ENCODE peak calls at places on chromosomes 3 and 15, in six cellular contexts. N is PC-3, K is neural crest cell, Q is HFF-Myc, G is fibroblast of pulmonary artery, B is colonic mucosa. L is an unnamed sample.

GRCh38 chr3:10729439-10729838 is 86.6 kb upstream of the SLC6A11 start:
- DNase-seq in N (no peak), K (no peak), Q (no peak), G (no peak), B (no peak), L (no peak)

GRCh38 chr3:156723182-156723619 is 48.8 kb downstream of the TIPARP start:
- DNase-seq in N (no peak), K (no peak), Q (no peak), G (no peak), B (no peak), L (no peak)

GRCh38 chr3:143171141-143171651 is 51.6 kb downstream of the CHST2 start:
- DNase-seq in N (no peak), K (no peak), Q (no peak), G (peak), B (no peak), L (no peak)

GRCh38 chr15:33021806-33022389 is 172.6 kb downstream of the FMN1 start:
- DNase-seq in N (peak), K (no peak), Q (peak), G (peak), B (peak), L (peak)

GRCh38 chr3:168155207-168155785 is 59.6 kb upstream of the GOLIM4 start:
- DNase-seq in N (no peak), K (no peak), Q (no peak), G (no peak), B (no peak), L (no peak)

GRCh38 chr3:132083583-132084372 is 49.0 kb upstream of the CPNE4 start:
- DNase-seq in N (peak), K (no peak), Q (no peak), G (peak), B (no peak), L (no peak)

GRCh38 chr15:68719676-68720075 is 101.0 kb downstream of the ANP32A start:
- DNase-seq in N (no peak), K (no peak), Q (no peak), G (no peak), B (no peak), L (no peak)

GRCh38 chr15:77468896-77469295 is 48.2 kb downstream of the HMG20A start:
- DNase-seq in N (no peak), K (no peak), Q (no peak), G (no peak), B (no peak), L (no peak)

GRCh38 chr15:70195808-70196304 is 98.1 kb upstream of the TLE3 start:
- DNase-seq in N (peak), K (no peak), Q (peak), G (peak), B (peak), L (no peak)

GRCh38 chr3:18135083-18135814 is 289.9 kb downstream of the SATB1 start:
- DNase-seq in N (no peak), K (no peak), Q (no peak), G (peak), B (no peak), L (no peak)

GRCh38 chr15:88375234-88375926 is 91.8 kb downstream of the MRPL46 start:
- DNase-seq in N (no peak), K (no peak), Q (peak), G (peak), B (no peak), L (no peak)

GRCh38 chr15:62822228-62822627 is 220.3 kb upstream of the TPM1 start:
- DNase-seq in N (no peak), K (no peak), Q (no peak), G (no peak), B (peak), L (no peak)

GRCh38 chr3:152271465-152272035 is 2.8 kb downstream of the MBNL1 start:
- DNase-seq in N (no peak), K (no peak), Q (no peak), G (no peak), B (no peak), L (no peak)

GRCh38 chr3:190301591-190301990 is 20.7 kb downstream of the CLDN1 start:
- DNase-seq in N (peak), K (no peak), Q (no peak), G (no peak), B (no peak), L (no peak)

GRCh38 chr15:70236306-70237103 is 138.8 kb upstream of the TLE3 start:
- DNase-seq in N (peak), K (no peak), Q (peak), G (peak), B (no peak), L (no peak)

GRCh38 chr3:30511524-30512278 is 94.7 kb upstream of the TGFBR2 start:
- DNase-seq in N (peak), K (no peak), Q (peak), G (peak), B (no peak), L (no peak)

GRCh38 chr3:193975072-193975535 is 160.8 kb upstream of the HES1 start:
- DNase-seq in N (no peak), K (no peak), Q (no peak), G (no peak), B (no peak), L (peak)

GRCh38 chr3:196639517-196640500 is at the start of gene NRROS:
- DNase-seq in N (no peak), K (no peak), Q (no peak), G (peak), B (peak), L (peak)

GRCh38 chr15:75636026-75636425 is 4.0 kb downstream of the IMP3 start:
- DNase-seq in N (no peak), K (no peak), Q (no peak), G (no peak), B (no peak), L (no peak)

GRCh38 chr3:73324203-73325155 is 263.0 kb downstream of the EBLN2 start:
- DNase-seq in N (no peak), K (no peak), Q (no peak), G (no peak), B (peak), L (no peak)

GRCh38 chr3:23620044-23620443 is 185.7 kb upstream of the UBE2E1 start:
- DNase-seq in N (no peak), K (no peak), Q (no peak), G (peak), B (peak), L (no peak)

GRCh38 chr15:40594429-40594836 is 384 bp downstream of the KNL1 start:
- DNase-seq in N (peak), K (peak), Q (no peak), G (peak), B (peak), L (peak)

GRCh38 chr3:10555263-10555662 is 49.9 kb upstream of the ATP2B2 start:
- DNase-seq in N (no peak), K (no peak), Q (no peak), G (no peak), B (no peak), L (no peak)

GRCh38 chr15:77974098-77974414 is 103.5 kb downstream of the TBC1D2B start:
- DNase-seq in N (no peak), K (no peak), Q (peak), G (peak), B (peak), L (no peak)

GRCh38 chr15:22870865-22871264 is 32.4 kb downstream of the NIPA2 start:
- DNase-seq in N (no peak), K (no peak), Q (no peak), G (no peak), B (no peak), L (no peak)

GRCh38 chr3:89186446-89186845 is 79.0 kb downstream of the EPHA3 start:
- DNase-seq in N (no peak), K (no peak), Q (no peak), G (no peak), B (no peak), L (no peak)

GRCh38 chr3:52684184-52684583 is 1.5 kb downstream of the PBRM1 start:
- DNase-seq in N (no peak), K (no peak), Q (no peak), G (no peak), B (no peak), L (no peak)

GRCh38 chr3:148863814-148864213 is 1.3 kb upstream of the CPA3 start:
- DNase-seq in N (no peak), K (no peak), Q (no peak), G (no peak), B (no peak), L (no peak)

GRCh38 chr15:99345242-99345641 is 94.0 kb downstream of the LRRC28 start:
- DNase-seq in N (no peak), K (no peak), Q (no peak), G (no peak), B (no peak), L (no peak)

GRCh38 chr3:174548841-174549623 is 310.1 kb upstream of the NAALADL2 start:
- DNase-seq in N (no peak), K (no peak), Q (no peak), G (no peak), B (no peak), L (no peak)

GRCh38 chr3:113275876-113276580 is 64.7 kb downstream of the BOC start:
- DNase-seq in N (peak), K (peak), Q (peak), G (peak), B (no peak), L (no peak)

GRCh38 chr3:181558870-181559269 is 152.9 kb upstream of the SOX2 start:
- DNase-seq in N (no peak), K (no peak), Q (no peak), G (no peak), B (no peak), L (no peak)

GRCh38 chr3:64030741-64031140 is 7.4 kb upstream of the PSMD6 start:
- DNase-seq in N (peak), K (peak), Q (peak), G (peak), B (peak), L (peak)

GRCh38 chr3:11477286-11477935 is 166.3 kb downstream of the VGLL4 start:
- DNase-seq in N (peak), K (no peak), Q (no peak), G (peak), B (no peak), L (peak)

GRCh38 chr3:27617552-27617951 is 104.6 kb downstream of the EOMES start:
- DNase-seq in N (no peak), K (no peak), Q (no peak), G (no peak), B (no peak), L (no peak)

GRCh38 chr3:24185738-24186384 is 240.8 kb downstream of the NR1D2 start:
- DNase-seq in N (peak), K (peak), Q (peak), G (peak), B (peak), L (peak)

GRCh38 chr15:70669966-70670658 is 93.2 kb downstream of the UACA start:
- DNase-seq in N (no peak), K (no peak), Q (no peak), G (peak), B (peak), L (no peak)

GRCh38 chr15:89129123-89129815 is 41.0 kb downstream of the ABHD2 start:
- DNase-seq in N (peak), K (peak), Q (no peak), G (peak), B (peak), L (peak)

DNA sequence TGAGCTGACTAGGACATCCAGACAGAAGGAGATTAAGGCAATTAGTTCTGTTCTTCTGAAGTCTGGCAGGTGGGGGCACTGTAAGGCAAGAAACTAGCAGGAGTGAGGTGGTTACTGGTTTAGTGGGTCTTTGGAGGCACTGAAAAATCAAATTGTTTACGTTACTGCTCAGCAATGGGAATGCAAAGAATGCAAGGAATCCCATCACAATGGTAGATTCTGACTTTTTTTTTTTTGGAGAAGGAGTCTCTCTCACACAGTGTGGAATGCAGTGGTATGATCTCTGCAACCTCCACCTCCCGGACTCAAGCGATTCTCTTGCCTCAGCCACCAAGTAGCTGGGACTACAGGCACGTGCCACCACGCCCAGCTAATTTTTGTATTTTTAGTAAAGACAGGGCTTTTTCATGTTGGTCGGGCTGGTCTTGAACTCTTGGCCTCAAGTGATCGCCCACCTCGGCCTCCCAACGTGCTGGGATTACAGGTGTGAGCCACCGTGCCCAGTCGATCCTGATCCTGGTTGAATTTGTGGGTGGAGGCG is 16.4 kb downstream of the FAM107A start:
- DNase-seq in N (peak), K (no peak), Q (peak), G (peak), B (no peak), L (peak)
- TF ChIP-seq CTCF in N (peak), K (peak), Q (peak), G (peak), B (no peak), L (no peak)

GRCh38 chr3:141184430-141184829 is 47.2 kb upstream of the PXYLP1 start:
- DNase-seq in N (no peak), K (no peak), Q (no peak), G (no peak), B (no peak), L (no peak)
- TF ChIP-seq CTCF in N (no peak), K (no peak), Q (no peak), G (no peak), B (no peak), L (no peak)

DNA sequence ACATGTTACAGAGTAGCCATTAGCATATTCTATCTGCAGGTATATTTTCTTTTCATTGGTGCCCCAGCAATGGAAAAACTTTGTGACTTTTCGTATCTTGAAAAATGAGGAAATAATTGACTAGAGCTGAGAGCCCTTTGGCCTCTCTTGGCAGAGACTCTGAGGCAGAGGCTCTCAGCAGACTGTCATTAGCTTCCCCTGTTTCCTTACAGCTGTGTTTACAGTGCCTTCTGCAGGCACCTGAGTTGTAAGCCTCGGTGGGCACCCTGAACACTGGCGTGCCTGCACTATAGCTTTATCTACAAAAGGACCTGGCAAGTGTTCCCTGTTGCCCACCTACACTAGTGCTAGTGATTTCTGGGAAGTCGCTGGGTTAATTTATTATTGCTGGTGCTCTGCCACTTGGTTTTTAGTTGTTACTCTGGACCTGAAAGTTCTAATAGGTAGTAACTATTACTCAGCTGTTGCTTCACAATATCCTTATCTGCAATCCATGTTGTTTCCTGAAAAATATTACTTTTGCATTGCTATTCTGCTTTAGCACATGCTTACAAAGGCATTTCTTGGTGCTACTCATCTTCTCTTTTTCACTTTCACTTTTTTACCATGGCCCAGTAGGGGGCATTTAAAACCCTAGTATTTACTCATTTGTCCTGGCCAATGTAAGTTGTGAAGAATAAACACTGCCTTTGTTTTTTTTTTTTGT is 7.8 kb upstream of the GPR171 start:
- DNase-seq in N (peak), K (no peak), Q (no peak), G (peak), B (peak), L (no peak)
- TF ChIP-seq CTCF in N (peak), K (no peak), Q (no peak), G (peak), B (no peak), L (no peak)

GRCh38 chr3:42189746-42190145 is 76.2 kb downstream of the CCK start:
- DNase-seq in N (no peak), K (no peak), Q (no peak), G (no peak), B (no peak), L (no peak)

GRCh38 chr3:42190701-42191442 is 75.1 kb downstream of the CCK start:
- DNase-seq in N (peak), K (peak), Q (peak), G (peak), B (peak), L (peak)

GRCh38 chr3:42189071-42189470 is 76.9 kb downstream of the CCK start:
- DNase-seq in N (no peak), K (no peak), Q (no peak), G (no peak), B (no peak), L (no peak)

GRCh38 chr3:42192334-42193200 is 73.4 kb downstream of the CCK start:
- DNase-seq in N (no peak), K (no peak), Q (no peak), G (peak), B (no peak), L (no peak)

GRCh38 chr3:42191443-42191747 is 74.6 kb downstream of the CCK start:
- DNase-seq in N (no peak), K (no peak), Q (no peak), G (no peak), B (no peak), L (no peak)
- TF ChIP-seq CTCF in N (peak), K (peak), Q (no peak), G (no peak), B (peak), L (peak)

DNA sequence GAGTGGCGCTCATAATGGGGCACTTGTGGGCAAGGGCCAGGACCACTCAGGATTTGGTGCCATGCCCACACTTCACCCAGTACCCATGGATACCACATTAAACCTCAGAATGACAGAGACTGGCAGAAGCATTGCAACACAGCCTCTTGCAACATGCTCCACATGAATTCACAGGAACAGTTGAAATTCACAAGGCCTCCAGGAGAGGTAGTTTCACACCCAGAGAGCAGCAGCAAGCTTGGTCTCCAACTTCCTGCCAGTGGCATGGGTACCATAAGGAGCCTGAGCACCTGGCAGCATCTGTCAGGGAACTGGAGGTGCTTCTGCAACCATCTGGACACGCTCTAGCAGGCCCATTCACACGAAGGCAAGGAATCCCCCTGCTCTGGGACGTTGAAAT is 101.0 kb downstream of the OSBPL10 start:
- DNase-seq in N (peak), K (no peak), Q (no peak), G (peak), B (no peak), L (no peak)
- TF ChIP-seq CTCF in N (no peak), K (no peak), Q (no peak), G (peak), B (no peak), L (no peak)

DNA sequence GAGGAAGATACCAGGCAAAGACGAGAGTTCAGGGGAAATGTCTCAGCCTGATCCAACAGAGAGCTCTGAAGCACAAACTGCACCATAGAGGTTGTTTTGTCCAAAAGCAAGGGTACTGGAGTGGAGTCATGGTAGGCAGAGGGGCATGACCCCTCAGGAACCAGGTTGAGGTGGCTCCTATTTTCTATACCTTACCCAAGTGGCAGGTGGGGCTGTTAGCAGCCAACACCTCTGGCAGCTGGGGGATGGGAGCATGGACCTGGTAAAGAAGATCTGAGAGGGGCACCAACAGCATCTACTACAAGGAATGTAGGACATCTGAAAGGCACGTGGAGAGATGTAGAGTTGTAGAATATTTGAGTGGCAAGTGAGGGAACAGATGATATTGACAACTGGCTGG is 85.2 kb downstream of the GAP43 start:
- DNase-seq in N (no peak), K (no peak), Q (no peak), G (no peak), B (no peak), L (no peak)
- TF ChIP-seq CTCF in N (no peak), K (no peak), Q (no peak), G (no peak), B (no peak), L (no peak)

GRCh38 chr15:31508656-31509055 is 182.0 kb downstream of the KLF13 start:
- DNase-seq in N (no peak), K (no peak), Q (no peak), G (no peak), B (peak), L (no peak)
- TF ChIP-seq CTCF in N (no peak), K (no peak), Q (no peak), G (no peak), B (no peak), L (no peak)

GRCh38 chr15:38707802-38708671 is 143.4 kb upstream of the RASGRP1 start:
- DNase-seq in N (peak), K (peak), Q (no peak), G (peak), B (peak), L (peak)
- TF ChIP-seq CTCF in N (peak), K (peak), Q (peak), G (peak), B (peak), L (peak)

GRCh38 chr15:66883322-66883911 is 181.4 kb downstream of the SMAD6 start:
- DNase-seq in N (peak), K (no peak), Q (peak), G (peak), B (peak), L (no peak)
- TF ChIP-seq CTCF in N (no peak), K (no peak), Q (no peak), G (no peak), B (no peak), L (no peak)

L was measured in endothelial cell.